ENCODE peak calls at places on chromosomes 7 and 10, in five cellular contexts. K is neural progenitor cell, I is upper lobe of right lung, W is heart left ventricle, M is PC-3. A is an unnamed sample. For H3K27me3, the result is how much of the 10 kb centered on the place peaks cover.

GRCh38 chr10:7788640-7789335 is 811 bp downstream of the ATP5F1C start:
- DNase-seq in K (peak), I (no peak), W (no peak), M (peak), A (no peak)

GRCh38 chr10:16809074-16809718 is 8.0 kb downstream of the RSU1 start:
- DNase-seq in K (peak), I (no peak), W (peak), M (peak), A (no peak)

GRCh38 chr7:137626469-137627067 is 220.2 kb downstream of the DGKI start:
- DNase-seq in K (peak), I (no peak), W (peak), M (peak), A (no peak)

GRCh38 chr10:52663161-52663560 is 109.4 kb downstream of the MBL2 start:
- DNase-seq in K (no peak), I (no peak), W (no peak), M (no peak), A (no peak)

GRCh38 chr7:33743594-33743993 is 161.7 kb upstream of the BMPER start:
- DNase-seq in K (no peak), I (no peak), W (no peak), M (peak), A (no peak)

GRCh38 chr7:20894806-20895205 is 108.1 kb upstream of the SP8 start:
- DNase-seq in K (no peak), I (no peak), W (no peak), M (peak), A (no peak)

GRCh38 chr7:135769403-135769802 is 20.8 kb upstream of the FAM180A start:
- DNase-seq in K (no peak), I (no peak), W (no peak), M (no peak), A (no peak)

GRCh38 chr10:100774223-100774622 is 28.8 kb downstream of the PAX2 start:
- DNase-seq in K (no peak), I (no peak), W (no peak), M (no peak), A (no peak)

GRCh38 chr10:28991738-28992270 is 297.1 kb upstream of the LYZL1 start:
- DNase-seq in K (peak), I (no peak), W (peak), M (peak), A (peak)

GRCh38 chr10:80504158-80504811 is 33.4 kb upstream of the SH2D4B start:
- DNase-seq in K (no peak), I (no peak), W (peak), M (no peak), A (no peak)

GRCh38 chr7:76217942-76218566 is 16.4 kb downstream of the SRRM3 start:
- DNase-seq in K (no peak), I (no peak), W (no peak), M (no peak), A (no peak)

GRCh38 chr7:128757203-128757602 is 18.0 kb downstream of the CALU start:
- DNase-seq in K (no peak), I (no peak), W (no peak), M (no peak), A (peak)

GRCh38 chr7:107945332-107945731 is 54.3 kb downstream of the DLD start:
- DNase-seq in K (no peak), I (no peak), W (no peak), M (no peak), A (no peak)

GRCh38 chr7:66178258-66178657 is 26.9 kb upstream of the TPST1 start:
- DNase-seq in K (no peak), I (no peak), W (no peak), M (no peak), A (no peak)

GRCh38 chr7:100208911-100209408 is 10.8 kb upstream of the PVRIG start:
- DNase-seq in K (no peak), I (no peak), W (no peak), M (no peak), A (no peak)

GRCh38 chr10:94645285-94645684 is 38.2 kb upstream of the CYP2C18 start:
- DNase-seq in K (no peak), I (no peak), W (no peak), M (no peak), A (no peak)

GRCh38 chr10:49152663-49153062 is 18.8 kb upstream of the FAM170B start:
- DNase-seq in K (no peak), I (no peak), W (no peak), M (no peak), A (no peak)

GRCh38 chr10:14556285-14556956 is 218.3 kb downstream of the FAM107B start:
- DNase-seq in K (peak), I (no peak), W (no peak), M (no peak), A (no peak)

GRCh38 chr7:137343483-137343841 is at the start of gene PTN:
- DNase-seq in K (peak), I (no peak), W (peak), M (peak), A (no peak)

GRCh38 chr10:36494386-36494785 is 631.0 kb upstream of the ANKRD30A start:
- DNase-seq in K (no peak), I (no peak), W (no peak), M (peak), A (no peak)

GRCh38 chr7:149266451-149266850 is 4.5 kb downstream of the ZNF783 start:
- DNase-seq in K (no peak), I (no peak), W (no peak), M (no peak), A (no peak)

GRCh38 chr10:73858750-73859439 is 15.5 kb downstream of the CAMK2G start:
- DNase-seq in K (no peak), I (no peak), W (no peak), M (no peak), A (no peak)

GRCh38 chr7:115124409-115124939 is 202.6 kb downstream of the MDFIC start:
- DNase-seq in K (no peak), I (no peak), W (peak), M (no peak), A (no peak)

GRCh38 chr7:43119371-43120069 is 7.1 kb downstream of the HECW1 start:
- DNase-seq in K (no peak), I (no peak), W (no peak), M (no peak), A (no peak)

GRCh38 chr7:127252380-127252718 is 392 bp downstream of the GRM8 start:
- DNase-seq in K (peak), I (no peak), W (no peak), M (no peak), A (no peak)
- H3K27me3 ChIP-seq in K (half or more), I (half or more), W (under half), M (half or more), A (half or more)

GRCh38 chr10:11264481-11265044 is 246.9 kb downstream of the CELF2 start:
- DNase-seq in K (no peak), I (no peak), W (no peak), M (no peak), A (no peak)
- TF ChIP-seq CTCF in K (no peak), I (no peak), W (no peak), M (no peak), A (no peak)

DNA sequence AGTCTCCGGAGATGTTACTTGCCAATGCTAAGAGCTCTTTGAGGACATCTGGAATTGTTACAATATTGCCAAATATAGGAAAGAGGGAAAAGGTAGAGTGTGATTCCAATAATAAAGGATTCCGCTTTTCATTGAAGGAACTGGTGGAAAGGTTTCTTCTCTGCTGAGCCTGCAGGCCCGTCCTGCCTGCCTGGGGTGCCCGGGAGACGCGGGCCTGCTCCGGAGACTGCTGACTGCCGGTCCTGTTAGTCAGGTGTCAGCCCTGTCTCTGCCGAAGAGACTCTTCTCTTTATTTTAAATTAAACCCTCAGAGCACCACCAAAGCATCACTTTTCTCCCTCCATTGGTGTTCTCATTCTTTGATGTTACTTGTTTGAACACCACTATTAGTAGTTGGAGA is 2.2 kb downstream of the EGFR start:
- DNase-seq in K (no peak), I (no peak), W (no peak), M (no peak), A (peak)
- H3K27me3 ChIP-seq in K (half or more), I (under half), W (under half), M (under half), A (under half)

GRCh38 chr7:69211336-69211735 is 386.9 kb upstream of the AUTS2 start:
- DNase-seq in K (no peak), I (no peak), W (no peak), M (no peak), A (no peak)

GRCh38 chr7:69208848-69209247 is 389.4 kb upstream of the AUTS2 start:
- DNase-seq in K (no peak), I (no peak), W (no peak), M (no peak), A (no peak)

GRCh38 chr7:69213882-69214281 is 384.4 kb upstream of the AUTS2 start:
- DNase-seq in K (no peak), I (no peak), W (no peak), M (no peak), A (no peak)

DNA sequence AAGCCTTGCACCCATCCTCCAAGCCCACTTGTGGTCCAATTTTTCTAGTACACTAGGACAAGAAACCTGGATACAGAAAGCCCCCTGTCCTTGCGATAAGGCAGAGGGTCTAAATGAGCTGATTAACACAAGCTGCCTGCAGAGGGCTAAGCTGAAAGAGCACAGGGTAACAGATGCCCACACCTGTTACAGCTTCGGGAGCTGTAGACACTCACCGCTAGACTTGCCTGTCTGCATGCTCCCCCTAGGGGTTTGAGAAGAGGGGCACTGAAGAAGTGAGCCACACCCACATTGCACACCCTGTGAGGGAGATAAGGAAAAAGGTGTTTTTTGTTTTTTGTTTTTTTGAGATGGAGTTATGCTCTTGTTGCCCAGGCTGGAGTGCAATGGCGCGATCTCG is 386.5 kb upstream of the AUTS2 start:
- DNase-seq in K (peak), I (no peak), W (no peak), M (no peak), A (no peak)
- TF ChIP-seq CTCF in K (peak), I (no peak), W (no peak), M (no peak), A (no peak)

GRCh38 chr10:129978980-129979379 is 14.9 kb upstream of the EBF3 start:
- DNase-seq in K (no peak), I (no peak), W (no peak), M (no peak), A (peak)

GRCh38 chr10:129982825-129983224 is 18.8 kb upstream of the EBF3 start:
- DNase-seq in K (no peak), I (no peak), W (no peak), M (no peak), A (no peak)

GRCh38 chr10:129973674-129974059 is 9.6 kb upstream of the EBF3 start:
- DNase-seq in K (no peak), I (no peak), W (no peak), M (no peak), A (no peak)

GRCh38 chr10:129977794-129978193 is 13.7 kb upstream of the EBF3 start:
- DNase-seq in K (no peak), I (no peak), W (no peak), M (no peak), A (no peak)

DNA sequence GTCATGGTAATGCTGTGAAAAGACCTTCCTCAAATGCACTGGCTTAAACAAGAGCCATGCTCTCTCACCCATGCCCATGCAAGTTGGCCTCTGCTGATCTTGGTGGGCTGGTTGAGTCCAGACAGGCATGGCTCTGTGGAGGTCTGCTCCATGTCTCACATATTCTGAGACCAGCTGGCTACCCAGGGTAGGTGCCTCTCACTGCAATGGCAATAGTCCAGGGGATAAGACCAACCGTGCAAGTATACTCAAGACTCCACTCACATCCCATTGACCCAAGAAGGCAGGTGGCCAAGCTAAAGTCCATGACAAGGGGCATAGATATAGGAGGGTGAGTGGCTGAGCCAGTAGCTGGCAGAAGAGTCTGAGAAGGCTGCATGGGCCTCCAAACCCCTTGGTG is 14.2 kb upstream of the EBF3 start:
- DNase-seq in K (no peak), I (no peak), W (no peak), M (no peak), A (no peak)
- H3K27me3 ChIP-seq in K (under half), I (under half), W (under half), M (under half), A (half or more)

GRCh38 chr10:74890460-74890859 is 64.1 kb downstream of the KAT6B start:
- DNase-seq in K (no peak), I (no peak), W (no peak), M (no peak), A (no peak)

GRCh38 chr10:74891048-74891447 is 64.6 kb downstream of the KAT6B start:
- DNase-seq in K (no peak), I (no peak), W (peak), M (no peak), A (no peak)

GRCh38 chr10:74889662-74889998 is 63.2 kb downstream of the KAT6B start:
- DNase-seq in K (no peak), I (no peak), W (no peak), M (peak), A (no peak)

GRCh38 chr10:74887614-74888284 is 61.3 kb downstream of the KAT6B start:
- DNase-seq in K (no peak), I (no peak), W (no peak), M (no peak), A (no peak)

GRCh38 chr10:74888947-74889661 is 62.7 kb downstream of the KAT6B start:
- DNase-seq in K (peak), I (no peak), W (no peak), M (peak), A (no peak)
- TF ChIP-seq CTCF in K (peak), I (no peak), W (no peak), M (peak), A (no peak)

DNA sequence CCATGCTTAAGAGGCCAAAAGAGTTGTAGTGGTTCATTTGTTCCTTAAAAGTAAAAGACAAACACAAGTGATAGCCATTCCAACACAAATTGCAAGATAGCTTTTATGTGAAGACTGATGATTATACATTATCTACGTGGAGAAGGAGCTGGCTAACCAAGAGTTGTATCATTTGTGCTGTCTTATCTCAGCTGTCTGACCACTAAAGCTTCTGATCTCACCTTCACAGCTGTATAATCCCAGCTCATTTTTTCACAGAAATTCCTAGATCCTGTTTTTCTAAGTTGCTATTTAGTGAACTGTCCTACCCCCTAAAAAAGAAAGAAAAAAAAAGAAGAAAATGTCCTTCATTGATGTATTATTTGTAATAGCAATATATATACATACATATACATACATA is 9.8 kb downstream of the USP6NL start:
- DNase-seq in K (no peak), I (no peak), W (no peak), M (no peak), A (no peak)
- H3K27me3 ChIP-seq in K (under half), I (under half), W (under half), M (under half), A (under half)

DNA sequence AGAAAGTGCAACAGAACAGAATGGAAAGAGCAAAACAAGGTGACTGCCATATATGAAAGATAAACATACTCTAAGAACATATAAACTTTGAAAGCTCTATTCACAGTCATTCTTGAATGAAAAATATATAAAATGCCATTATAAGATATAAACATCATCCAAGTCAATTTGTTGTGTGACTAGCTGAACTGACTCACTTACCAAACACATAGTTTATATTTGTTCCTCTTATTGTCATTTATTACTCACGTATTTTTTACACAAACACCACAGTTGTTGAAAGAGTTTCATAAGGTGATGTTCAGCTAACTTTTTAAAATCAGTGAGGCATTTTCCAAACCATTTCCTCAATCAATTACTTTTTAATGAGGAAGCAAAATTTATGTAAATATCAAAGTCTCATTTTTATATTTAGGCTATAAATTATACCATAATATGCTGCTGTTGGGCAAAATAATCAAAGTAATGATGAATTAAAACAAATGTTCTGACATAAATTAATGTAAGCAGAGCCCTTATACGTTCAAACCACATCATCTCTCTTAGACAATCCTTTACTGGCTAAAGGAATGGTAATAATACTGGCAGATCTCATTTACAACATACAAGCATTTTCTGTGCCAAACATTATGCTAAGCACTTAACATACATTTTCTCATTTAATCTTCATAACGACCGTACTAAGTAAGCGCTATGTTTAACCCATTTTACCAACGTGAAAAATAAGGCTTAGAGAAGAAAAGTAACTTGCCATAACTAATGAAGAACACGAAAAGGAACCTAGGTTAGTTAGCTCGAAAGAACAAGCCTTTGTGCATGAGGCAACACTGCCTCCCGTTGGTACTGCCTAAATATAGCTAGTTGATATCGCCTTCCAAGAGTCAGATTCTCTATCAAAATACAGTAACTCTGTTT is 7.3 kb downstream of the LRRN3 start:
- DNase-seq in K (peak), I (no peak), W (peak), M (peak), A (no peak)
- TF ChIP-seq CTCF in K (peak), I (peak), W (peak), M (peak), A (peak)